ENCODE peak calls at places on chromosomes 3 and 15, in five cellular contexts. C is BJ, R is bronchial epithelial cell, N is HEK293T, M is T-cell. G is an unnamed sample.

GRCh38 chr3:87435926-87436630 is 159.7 kb upstream of the POU1F1 start:
- DNase-seq in R (no peak), M (no peak), N (no peak), C (no peak), G (no peak)

GRCh38 chr3:127671523-127672428 is 976 bp upstream of the ABTB1 start:
- DNase-seq in N (no peak), C (no peak), R (no peak), M (peak; percentile 34), G (no peak)

GRCh38 chr3:78736863-78737262 is 1030.9 kb downstream of the ROBO1 start:
- DNase-seq in R (peak; percentile 85), C (no peak), N (no peak), M (no peak), G (no peak)

GRCh38 chr3:72560857-72561675 is 287.2 kb downstream of the SHQ1 start:
- DNase-seq in N (no peak), C (no peak), R (peak; percentile 52), M (no peak), G (no peak)

GRCh38 chr3:169072494-169072893 is 591.0 kb downstream of the MECOM start:
- DNase-seq in C (peak; percentile 21), R (no peak), N (no peak), M (no peak), G (no peak)

GRCh38 chr15:25866874-25867273 is 3.7 kb upstream of the ATP10A start:
- DNase-seq in N (no peak), R (no peak), M (no peak), C (no peak), G (no peak)

GRCh38 chr15:82845686-82846085 is 36.3 kb downstream of the WHAMM start:
- DNase-seq in C (no peak), M (no peak), N (no peak), R (no peak), G (no peak)

GRCh38 chr15:56698268-56698667 is 35.0 kb downstream of the ZNF280D start:
- DNase-seq in R (no peak), M (no peak), C (no peak), N (no peak), G (no peak)

GRCh38 chr3:37709946-37710345 is 151.7 kb upstream of the CTDSPL start:
- DNase-seq in C (no peak), R (no peak), N (no peak), M (no peak), G (no peak)

GRCh38 chr3:124489506-124489905 is 240.7 kb upstream of the UMPS start:
- DNase-seq in R (no peak), N (no peak), C (no peak), M (no peak), G (no peak)

GRCh38 chr3:82044918-82045715 is 283.7 kb upstream of the GBE1 start:
- DNase-seq in R (peak; percentile 79), N (no peak), C (no peak), M (no peak), G (no peak)

GRCh38 chr15:51444112-51444511 is 102.7 kb downstream of the GLDN start:
- DNase-seq in C (no peak), N (no peak), M (no peak), R (no peak), G (no peak)

GRCh38 chr15:32870240-32871033 is 152.6 kb downstream of the GREM1 start:
- DNase-seq in C (peak; percentile 90), N (no peak), R (peak; percentile 52), M (no peak), G (no peak)

GRCh38 chr3:66418432-66419052 is 82.3 kb downstream of the LRIG1 start:
- DNase-seq in R (peak; percentile 40), M (no peak), C (no peak), N (no peak), G (no peak)

GRCh38 chr15:28114721-28115622 is 15.9 kb upstream of the OCA2 start:
- DNase-seq in C (no peak), R (no peak), M (no peak), N (no peak), G (no peak)

GRCh38 chr15:37788767-37789391 is 145.6 kb upstream of the TMCO5A start:
- DNase-seq in N (no peak), R (no peak), C (no peak), M (no peak), G (no peak)

GRCh38 chr3:5194801-5195509 is 7.4 kb downstream of the EDEM1 start:
- DNase-seq in R (peak; percentile 96), C (peak; percentile 68), N (no peak), M (no peak), G (no peak)

GRCh38 chr3:128734523-128735189 is 8.7 kb downstream of the RAB7A start:
- DNase-seq in M (no peak), C (no peak), R (no peak), N (no peak), G (no peak)

GRCh38 chr15:52309154-52309548 is 13.5 kb upstream of the MYO5C start:
- DNase-seq in R (no peak), N (no peak), M (no peak), C (no peak), G (no peak)

GRCh38 chr15:31440754-31441298 is 114.2 kb downstream of the KLF13 start:
- DNase-seq in M (no peak), R (no peak), N (no peak), C (no peak), G (no peak)

GRCh38 chr3:122183521-122183892 is at the start of gene CASR:
- DNase-seq in N (no peak), C (no peak), R (peak; percentile 49), M (no peak), G (no peak)

GRCh38 chr3:131610174-131610573 is 107.4 kb upstream of the MRPL3 start:
- DNase-seq in M (no peak), R (no peak), C (no peak), N (no peak), G (no peak)

GRCh38 chr3:49020335-49021212 is 1.3 kb upstream of the NDUFAF3 start:
- DNase-seq in R (no peak), M (no peak), C (no peak), N (no peak), G (no peak)

GRCh38 chr3:59115355-59116136 is 65.7 kb upstream of the CFAP20DC start:
- DNase-seq in M (no peak), N (no peak), R (peak; percentile 66), C (no peak), G (no peak)

GRCh38 chr3:21294768-21295167 is 456.2 kb downstream of the ZNF385D start:
- DNase-seq in R (peak; percentile 87), N (no peak), M (no peak), C (peak; percentile 35), G (no peak)

GRCh38 chr3:188516515-188516914 is 362.6 kb downstream of the LPP start:
- DNase-seq in C (no peak), R (no peak), N (no peak), M (no peak), G (no peak)

GRCh38 chr3:20145874-20146273 is 40.1 kb downstream of the SGO1 start:
- DNase-seq in N (no peak), C (no peak), R (no peak), M (no peak), G (no peak)

GRCh38 chr3:159637895-159638542 is 350.6 kb upstream of the IL12A start:
- DNase-seq in N (no peak), M (no peak), R (peak; percentile 73), C (no peak), G (no peak)

GRCh38 chr3:109195812-109196211 is 59.3 kb downstream of the C3orf85 start:
- DNase-seq in R (peak; percentile 20), N (no peak), C (no peak), M (no peak), G (no peak)

GRCh38 chr3:87503901-87504498 is 227.6 kb upstream of the POU1F1 start:
- DNase-seq in C (peak; percentile 19), M (no peak), N (peak; percentile 63), R (peak; percentile 90), G (peak; percentile 37)

GRCh38 chr3:180403156-180403555 is 198.8 kb upstream of the TTC14 start:
- DNase-seq in R (peak; percentile 55), M (no peak), C (no peak), N (no peak), G (no peak)

GRCh38 chr15:68442041-68442440 is 10.1 kb upstream of the ITGA11 start:
- DNase-seq in M (no peak), C (no peak), N (no peak), R (no peak), G (no peak)

GRCh38 chr3:33441322-33441976 is 1.2 kb upstream of the UBP1 start:
- DNase-seq in R (peak; percentile 38), N (no peak), M (no peak), C (no peak), G (no peak)